ENCODE peak calls at places on chromosomes 6 and 20, in seven cellular contexts. One of them, this sample, is unnamed.

GRCh38 chr6:132062626-132063025 is 111.5 kb upstream of the CCN2 start:
- DNase-seq in esophagus muscularis mucosa: no peak
- DNase-seq in RWPE1: no peak
- DNase-seq in fibroblast of lung: no peak
- DNase-seq in BJ: no peak
- DNase-seq in brain microvascular endothelial cell: peak
- DNase-seq in neural crest cell: no peak
- DNase-seq in this sample: no peak

GRCh38 chr6:138657026-138657425 is 116.5 kb upstream of the CCDC28A start:
- DNase-seq in BJ: no peak
- DNase-seq in brain microvascular endothelial cell: no peak
- DNase-seq in fibroblast of lung: no peak
- DNase-seq in RWPE1: no peak
- DNase-seq in esophagus muscularis mucosa: no peak
- DNase-seq in neural crest cell: no peak
- DNase-seq in this sample: no peak

GRCh38 chr6:35047265-35048011 is 93.7 kb downstream of the TCP11 start:
- DNase-seq in brain microvascular endothelial cell: peak
- DNase-seq in RWPE1: no peak
- DNase-seq in esophagus muscularis mucosa: no peak
- DNase-seq in BJ: no peak
- DNase-seq in fibroblast of lung: peak
- DNase-seq in neural crest cell: no peak
- DNase-seq in this sample: no peak

GRCh38 chr20:37758332-37758731 is 64.5 kb downstream of the CTNNBL1 start:
- DNase-seq in brain microvascular endothelial cell: no peak
- DNase-seq in neural crest cell: no peak
- DNase-seq in esophagus muscularis mucosa: peak
- DNase-seq in BJ: no peak
- DNase-seq in RWPE1: peak
- DNase-seq in fibroblast of lung: peak
- DNase-seq in this sample: no peak

GRCh38 chr6:159090530-159091306 is 45.9 kb upstream of the TAGAP start:
- DNase-seq in neural crest cell: no peak
- DNase-seq in RWPE1: no peak
- DNase-seq in BJ: no peak
- DNase-seq in fibroblast of lung: no peak
- DNase-seq in esophagus muscularis mucosa: no peak
- DNase-seq in brain microvascular endothelial cell: no peak
- DNase-seq in this sample: no peak

GRCh38 chr6:43428112-43428570 is 800 bp downstream of the ABCC10 start:
- DNase-seq in esophagus muscularis mucosa: no peak
- DNase-seq in BJ: no peak
- DNase-seq in neural crest cell: no peak
- DNase-seq in brain microvascular endothelial cell: no peak
- DNase-seq in RWPE1: no peak
- DNase-seq in fibroblast of lung: no peak
- DNase-seq in this sample: no peak

GRCh38 chr20:38017959-38018358 is 15.3 kb downstream of the TTI1 start:
- DNase-seq in fibroblast of lung: no peak
- DNase-seq in RWPE1: no peak
- DNase-seq in esophagus muscularis mucosa: no peak
- DNase-seq in neural crest cell: no peak
- DNase-seq in BJ: no peak
- DNase-seq in brain microvascular endothelial cell: no peak
- DNase-seq in this sample: no peak

GRCh38 chr6:123182998-123183397 is 187.0 kb downstream of the CLVS2 start:
- DNase-seq in esophagus muscularis mucosa: no peak
- DNase-seq in RWPE1: no peak
- DNase-seq in neural crest cell: no peak
- DNase-seq in fibroblast of lung: no peak
- DNase-seq in brain microvascular endothelial cell: no peak
- DNase-seq in BJ: no peak
- DNase-seq in this sample: no peak

GRCh38 chr6:161033667-161034066 is 42.1 kb downstream of the MAP3K4 start:
- DNase-seq in BJ: no peak
- DNase-seq in neural crest cell: no peak
- DNase-seq in RWPE1: peak
- DNase-seq in esophagus muscularis mucosa: no peak
- DNase-seq in brain microvascular endothelial cell: no peak
- DNase-seq in fibroblast of lung: no peak
- DNase-seq in this sample: no peak

GRCh38 chr20:43691928-43692524 is 25.1 kb downstream of the MYBL2 start:
- DNase-seq in BJ: no peak
- DNase-seq in RWPE1: peak
- DNase-seq in brain microvascular endothelial cell: peak
- DNase-seq in fibroblast of lung: peak
- DNase-seq in esophagus muscularis mucosa: no peak
- DNase-seq in neural crest cell: peak
- DNase-seq in this sample: peak

GRCh38 chr6:128882991-128883571 is at the start of gene LAMA2:
- DNase-seq in esophagus muscularis mucosa: peak
- DNase-seq in BJ: peak
- DNase-seq in neural crest cell: peak
- DNase-seq in brain microvascular endothelial cell: peak
- DNase-seq in RWPE1: no peak
- DNase-seq in fibroblast of lung: peak
- DNase-seq in this sample: no peak

GRCh38 chr6:113909224-113909856 is 52.2 kb downstream of the MARCKS start:
- DNase-seq in brain microvascular endothelial cell: peak
- DNase-seq in fibroblast of lung: peak
- DNase-seq in esophagus muscularis mucosa: no peak
- DNase-seq in BJ: no peak
- DNase-seq in RWPE1: peak
- DNase-seq in neural crest cell: peak
- DNase-seq in this sample: peak

GRCh38 chr6:14765106-14765505 is 480.8 kb upstream of the JARID2 start:
- DNase-seq in RWPE1: no peak
- DNase-seq in esophagus muscularis mucosa: no peak
- DNase-seq in BJ: no peak
- DNase-seq in brain microvascular endothelial cell: peak
- DNase-seq in neural crest cell: no peak
- DNase-seq in fibroblast of lung: peak
- DNase-seq in this sample: no peak

GRCh38 chr20:8667306-8667705 is 401.6 kb upstream of the PLCB4 start:
- DNase-seq in fibroblast of lung: no peak
- DNase-seq in neural crest cell: no peak
- DNase-seq in esophagus muscularis mucosa: no peak
- DNase-seq in BJ: no peak
- DNase-seq in brain microvascular endothelial cell: no peak
- DNase-seq in RWPE1: no peak
- DNase-seq in this sample: no peak

GRCh38 chr20:19603390-19603753 is 154.7 kb upstream of the RIN2 start:
- DNase-seq in fibroblast of lung: no peak
- DNase-seq in brain microvascular endothelial cell: no peak
- DNase-seq in BJ: no peak
- DNase-seq in esophagus muscularis mucosa: no peak
- DNase-seq in neural crest cell: no peak
- DNase-seq in RWPE1: no peak
- DNase-seq in this sample: no peak

GRCh38 chr20:20685635-20686034 is 26.8 kb downstream of the RALGAPA2 start:
- DNase-seq in BJ: no peak
- DNase-seq in neural crest cell: no peak
- DNase-seq in RWPE1: no peak
- DNase-seq in esophagus muscularis mucosa: no peak
- DNase-seq in fibroblast of lung: no peak
- DNase-seq in brain microvascular endothelial cell: no peak
- DNase-seq in this sample: no peak

GRCh38 chr20:33532753-33533459 is 43.0 kb downstream of the CBFA2T2 start:
- DNase-seq in RWPE1: no peak
- DNase-seq in fibroblast of lung: peak
- DNase-seq in brain microvascular endothelial cell: no peak
- DNase-seq in BJ: no peak
- DNase-seq in neural crest cell: no peak
- DNase-seq in esophagus muscularis mucosa: no peak
- DNase-seq in this sample: no peak

GRCh38 chr6:37698264-37699137 is 818 bp upstream of the MDGA1 start:
- DNase-seq in neural crest cell: peak
- DNase-seq in esophagus muscularis mucosa: no peak
- DNase-seq in RWPE1: peak
- DNase-seq in fibroblast of lung: peak
- DNase-seq in BJ: no peak
- DNase-seq in brain microvascular endothelial cell: no peak
- DNase-seq in this sample: peak

GRCh38 chr6:137493218-137494038 is 766 bp downstream of the OLIG3 start:
- DNase-seq in RWPE1: no peak
- DNase-seq in neural crest cell: no peak
- DNase-seq in fibroblast of lung: no peak
- DNase-seq in esophagus muscularis mucosa: peak
- DNase-seq in brain microvascular endothelial cell: no peak
- DNase-seq in BJ: no peak
- DNase-seq in this sample: no peak

GRCh38 chr6:157157228-157157627 is 166.1 kb downstream of the TMEM242 start:
- DNase-seq in esophagus muscularis mucosa: no peak
- DNase-seq in neural crest cell: no peak
- DNase-seq in brain microvascular endothelial cell: no peak
- DNase-seq in RWPE1: no peak
- DNase-seq in fibroblast of lung: no peak
- DNase-seq in BJ: no peak
- DNase-seq in this sample: no peak

GRCh38 chr6:24898607-24899133 is 37.1 kb downstream of the RIPOR2 start:
- DNase-seq in brain microvascular endothelial cell: no peak
- DNase-seq in fibroblast of lung: no peak
- DNase-seq in BJ: no peak
- DNase-seq in esophagus muscularis mucosa: no peak
- DNase-seq in RWPE1: no peak
- DNase-seq in neural crest cell: no peak
- DNase-seq in this sample: no peak

GRCh38 chr6:32894085-32895005 is 40.4 kb downstream of the PSMB9 start:
- DNase-seq in neural crest cell: peak
- DNase-seq in esophagus muscularis mucosa: peak
- DNase-seq in RWPE1: peak
- DNase-seq in BJ: peak
- DNase-seq in fibroblast of lung: peak
- DNase-seq in brain microvascular endothelial cell: peak
- DNase-seq in this sample: peak
- TF ChIP-seq CTCF in neural crest cell: peak
- TF ChIP-seq CTCF in esophagus muscularis mucosa: no peak
- TF ChIP-seq CTCF in RWPE1: no peak
- TF ChIP-seq CTCF in BJ: no peak
- TF ChIP-seq CTCF in fibroblast of lung: no peak
- TF ChIP-seq CTCF in brain microvascular endothelial cell: peak
- TF ChIP-seq CTCF in this sample: no peak

DNA sequence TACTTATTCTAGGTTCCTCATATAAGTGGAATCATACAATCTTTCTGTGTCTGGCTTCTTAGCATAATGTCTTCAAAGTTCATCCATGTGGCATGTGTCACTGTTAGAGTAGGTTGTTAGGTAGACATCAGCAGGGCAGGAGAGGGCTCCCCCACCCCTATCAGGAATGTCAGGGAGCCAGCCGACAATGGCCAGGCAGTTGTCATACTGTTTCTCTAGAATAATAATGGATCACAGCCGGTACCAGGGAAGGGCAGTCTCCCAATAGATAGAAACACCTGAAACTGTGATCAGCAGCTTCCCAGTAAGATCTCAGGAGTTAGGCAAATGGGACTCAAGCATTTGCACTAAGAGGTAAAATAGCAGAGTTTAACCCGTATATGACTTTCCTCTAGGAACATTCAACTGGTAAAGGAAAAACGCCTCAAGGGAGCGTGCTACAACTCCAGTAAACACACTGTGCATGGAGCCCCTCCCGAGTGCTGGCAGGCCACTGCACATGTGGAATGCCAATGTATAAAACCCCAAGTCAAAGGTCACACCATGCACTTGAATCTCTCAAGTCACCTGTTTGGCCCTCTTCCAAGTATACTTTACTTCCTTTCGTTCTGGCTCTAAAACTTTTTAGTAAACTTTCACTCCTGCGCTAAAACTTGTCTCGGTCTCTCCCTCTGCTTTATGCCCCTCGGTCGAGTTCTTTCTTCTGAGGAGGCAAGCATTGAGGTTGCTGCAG is 29.8 kb upstream of the SIRT5 start:
- DNase-seq in brain microvascular endothelial cell: no peak
- DNase-seq in neural crest cell: no peak
- DNase-seq in fibroblast of lung: no peak
- DNase-seq in RWPE1: no peak
- DNase-seq in esophagus muscularis mucosa: no peak
- DNase-seq in BJ: no peak
- DNase-seq in this sample: no peak
- TF ChIP-seq CTCF in brain microvascular endothelial cell: no peak
- TF ChIP-seq CTCF in neural crest cell: no peak
- TF ChIP-seq CTCF in fibroblast of lung: no peak
- TF ChIP-seq CTCF in RWPE1: no peak
- TF ChIP-seq CTCF in esophagus muscularis mucosa: no peak
- TF ChIP-seq CTCF in BJ: no peak
- TF ChIP-seq CTCF in this sample: no peak

DNA sequence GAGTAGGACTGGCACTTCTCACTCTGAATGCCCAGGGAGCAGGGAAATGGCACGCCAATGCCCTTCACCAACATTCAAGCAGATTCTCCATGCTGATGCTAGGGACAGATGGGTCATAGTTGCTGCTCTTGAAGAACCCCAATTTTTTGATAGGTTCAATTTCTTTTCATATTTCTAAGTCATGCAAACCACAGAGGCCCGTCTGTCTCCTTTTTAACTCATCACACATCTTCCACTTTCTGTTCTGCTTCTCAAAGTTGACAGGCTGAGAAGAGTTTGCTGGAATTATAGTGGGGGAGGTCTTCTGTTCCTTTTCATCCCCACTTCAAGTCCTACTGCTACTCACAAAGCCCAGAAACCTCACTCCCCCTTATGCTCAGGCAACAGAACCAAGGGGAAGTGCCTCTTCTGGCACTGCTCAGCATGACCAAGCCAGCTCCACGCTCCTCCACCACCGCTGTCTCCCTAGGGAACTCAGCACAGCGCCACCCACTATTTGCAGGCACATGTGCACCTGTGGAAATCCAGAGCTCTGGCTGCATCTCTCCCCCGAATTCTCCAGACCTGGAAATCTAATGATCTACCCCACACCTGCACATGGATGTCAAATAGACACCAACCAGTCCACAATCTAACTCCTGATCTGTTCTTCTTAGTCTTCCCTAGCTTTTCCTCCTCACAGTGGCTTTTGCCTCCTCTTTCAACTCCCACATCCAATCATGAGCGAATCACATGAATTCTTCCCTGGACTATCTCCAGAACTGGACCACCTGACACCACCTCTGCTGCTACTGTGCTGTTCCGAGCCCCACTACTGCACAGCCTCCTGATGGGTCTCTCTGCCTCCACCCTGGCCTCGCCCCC is 10.7 kb downstream of the ZBTB24 start:
- DNase-seq in fibroblast of lung: no peak
- DNase-seq in neural crest cell: no peak
- DNase-seq in RWPE1: no peak
- DNase-seq in BJ: no peak
- DNase-seq in esophagus muscularis mucosa: no peak
- DNase-seq in brain microvascular endothelial cell: no peak
- DNase-seq in this sample: no peak
- TF ChIP-seq CTCF in fibroblast of lung: no peak
- TF ChIP-seq CTCF in neural crest cell: no peak
- TF ChIP-seq CTCF in RWPE1: no peak
- TF ChIP-seq CTCF in BJ: no peak
- TF ChIP-seq CTCF in esophagus muscularis mucosa: no peak
- TF ChIP-seq CTCF in brain microvascular endothelial cell: no peak
- TF ChIP-seq CTCF in this sample: no peak

DNA sequence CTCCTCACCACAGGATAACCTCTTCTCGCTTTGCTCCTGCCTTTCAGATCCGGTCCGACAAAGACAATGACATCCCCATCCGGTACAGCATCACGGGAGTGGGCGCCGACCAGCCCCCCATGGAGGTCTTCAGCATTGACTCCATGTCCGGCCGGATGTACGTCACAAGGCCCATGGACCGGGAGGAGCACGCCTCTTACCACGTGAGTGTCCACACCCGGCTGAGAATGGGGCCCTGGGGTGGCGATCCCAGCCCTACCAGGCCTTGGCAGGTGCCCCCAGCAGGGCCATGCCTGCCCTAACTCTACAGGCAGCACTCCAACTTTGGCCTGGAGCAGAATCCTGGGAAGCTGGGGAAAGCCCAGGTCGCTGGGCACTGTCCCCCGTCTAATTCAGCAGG is 221.1 kb downstream of the TAF4 start:
- DNase-seq in neural crest cell: no peak
- DNase-seq in BJ: no peak
- DNase-seq in RWPE1: no peak
- DNase-seq in fibroblast of lung: no peak
- DNase-seq in esophagus muscularis mucosa: no peak
- DNase-seq in brain microvascular endothelial cell: no peak
- DNase-seq in this sample: no peak
- TF ChIP-seq CTCF in neural crest cell: no peak
- TF ChIP-seq CTCF in BJ: no peak
- TF ChIP-seq CTCF in RWPE1: no peak
- TF ChIP-seq CTCF in fibroblast of lung: no peak
- TF ChIP-seq CTCF in esophagus muscularis mucosa: no peak
- TF ChIP-seq CTCF in brain microvascular endothelial cell: no peak
- TF ChIP-seq CTCF in this sample: no peak